ENCODE peak calls at places on chromosomes 6 and 20, in four cellular contexts. I is WTC11, U is HEK293T, N is K562. R is an unnamed sample.

GRCh38 chr6:86936834-86937218 is 502 bp upstream of the HTR1E start:
- DNase-seq in I (peak), U (no peak), N (no peak), R (no peak)

GRCh38 chr6:151629791-151630190 is 136.0 kb downstream of the CCDC170 start:
- DNase-seq in U (no peak), I (no peak), N (no peak), R (no peak)

GRCh38 chr6:124517339-124517738 is 444.9 kb upstream of the RNF217 start:
- DNase-seq in U (no peak), N (no peak), I (no peak), R (no peak)

GRCh38 chr6:166771701-166772100 is 144.7 kb upstream of the RPS6KA2 start:
- DNase-seq in N (no peak), U (no peak), I (no peak), R (no peak)

GRCh38 chr6:57013501-57013900 is 33.0 kb upstream of the KIAA1586 start:
- DNase-seq in I (no peak), U (no peak), N (no peak), R (no peak)

GRCh38 chr6:86203044-86203443 is 560.4 kb upstream of the SYNCRIP start:
- DNase-seq in I (no peak), U (no peak), N (no peak), R (no peak)

GRCh38 chr6:21597706-21598273 is 4.2 kb downstream of the SOX4 start:
- DNase-seq in U (no peak), N (no peak), I (no peak), R (no peak)

GRCh38 chr6:24229694-24230093 is 103.7 kb downstream of the NRSN1 start:
- DNase-seq in U (no peak), I (no peak), N (no peak), R (no peak)

GRCh38 chr6:37994238-37994637 is 174.7 kb downstream of the ZFAND3 start:
- DNase-seq in U (no peak), I (no peak), N (no peak), R (no peak)

GRCh38 chr20:16035576-16035975 is 537.7 kb downstream of the KIF16B start:
- DNase-seq in N (no peak), U (no peak), I (no peak), R (no peak)

GRCh38 chr6:127120109-127120786 is 1.8 kb downstream of the RSPO3 start:
- DNase-seq in U (no peak), N (no peak), I (peak), R (no peak)

GRCh38 chr20:31679357-31680285 is 41.9 kb downstream of the COX4I2 start:
- DNase-seq in I (no peak), N (no peak), U (no peak), R (peak)
- TF ChIP-seq ELF4 in I (no peak), N (no peak), U (no peak), R (no peak)

GRCh38 chr6:18276610-18277009 is 12.3 kb upstream of the DEK start:
- DNase-seq in U (no peak), I (no peak), N (no peak), R (no peak)
- TF ChIP-seq ELF4 in U (no peak), I (no peak), N (no peak), R (no peak)

GRCh38 chr6:4762294-4762693 is 13.9 kb upstream of the CDYL start:
- DNase-seq in I (no peak), N (no peak), U (no peak), R (no peak)
- TF ChIP-seq ELF4 in I (no peak), N (no peak), U (no peak), R (no peak)

GRCh38 chr20:23145281-23145700 is 59.2 kb upstream of the CD93 start:
- DNase-seq in N (no peak), U (no peak), I (no peak), R (no peak)
- TF ChIP-seq ELF4 in N (no peak), U (no peak), I (no peak), R (no peak)

GRCh38 chr20:4809707-4810106 is 88.0 kb downstream of the PRND start:
- DNase-seq in I (no peak), N (no peak), U (no peak), R (no peak)
- TF ChIP-seq ELF4 in I (no peak), N (no peak), U (no peak), R (no peak)

GRCh38 chr6:134058622-134059366 is 6.4 kb upstream of the SLC2A12 start:
- DNase-seq in N (no peak), U (no peak), I (no peak), R (no peak)
- TF ChIP-seq ELF4 in N (no peak), U (no peak), I (no peak), R (no peak)